ENCODE peak calls at places on chromosomes 6 and 20, in seven cellular contexts. One of them, this sample, is unnamed.

GRCh38 chr20:48180039-48180438 is 394.8 kb upstream of the SULF2 start:
- DNase-seq in ELR: peak
- DNase-seq in NT2/D1: no peak
- DNase-seq in activated T-helper 1 cell treated with Interleukin-2 at 50 U/mL for 16 hours: no peak
- DNase-seq in HL-60: no peak
- DNase-seq in EH: peak
- DNase-seq in activated CD4-positive, alpha-beta T cell treated with anti-CD3 and anti-CD28 coated beads for 36 hours: no peak
- DNase-seq in this sample: no peak

GRCh38 chr6:139249387-139249786 is 42.4 kb downstream of the TXLNB start:
- DNase-seq in NT2/D1: no peak
- DNase-seq in EH: no peak
- DNase-seq in ELR: no peak
- DNase-seq in HL-60: no peak
- DNase-seq in activated T-helper 1 cell treated with Interleukin-2 at 50 U/mL for 16 hours: no peak
- DNase-seq in activated CD4-positive, alpha-beta T cell treated with anti-CD3 and anti-CD28 coated beads for 36 hours: peak
- DNase-seq in this sample: no peak

GRCh38 chr6:84035484-84035883 is 1.9 kb downstream of the MRAP2 start:
- DNase-seq in activated CD4-positive, alpha-beta T cell treated with anti-CD3 and anti-CD28 coated beads for 36 hours: no peak
- DNase-seq in HL-60: no peak
- DNase-seq in activated T-helper 1 cell treated with Interleukin-2 at 50 U/mL for 16 hours: no peak
- DNase-seq in EH: no peak
- DNase-seq in NT2/D1: no peak
- DNase-seq in ELR: no peak
- DNase-seq in this sample: no peak

GRCh38 chr20:40265872-40266533 is 423.0 kb downstream of the MAFB start:
- DNase-seq in activated CD4-positive, alpha-beta T cell treated with anti-CD3 and anti-CD28 coated beads for 36 hours: peak
- DNase-seq in ELR: peak
- DNase-seq in activated T-helper 1 cell treated with Interleukin-2 at 50 U/mL for 16 hours: no peak
- DNase-seq in EH: peak
- DNase-seq in HL-60: no peak
- DNase-seq in NT2/D1: no peak
- DNase-seq in this sample: peak

GRCh38 chr6:116764557-116764960 is 960 bp downstream of the FAM162B start:
- DNase-seq in HL-60: no peak
- DNase-seq in EH: peak
- DNase-seq in ELR: peak
- DNase-seq in activated T-helper 1 cell treated with Interleukin-2 at 50 U/mL for 16 hours: no peak
- DNase-seq in activated CD4-positive, alpha-beta T cell treated with anti-CD3 and anti-CD28 coated beads for 36 hours: no peak
- DNase-seq in NT2/D1: no peak
- DNase-seq in this sample: no peak

GRCh38 chr6:17233531-17233930 is 47.6 kb upstream of the RBM24 start:
- DNase-seq in HL-60: no peak
- DNase-seq in activated T-helper 1 cell treated with Interleukin-2 at 50 U/mL for 16 hours: no peak
- DNase-seq in EH: peak
- DNase-seq in ELR: peak
- DNase-seq in NT2/D1: no peak
- DNase-seq in activated CD4-positive, alpha-beta T cell treated with anti-CD3 and anti-CD28 coated beads for 36 hours: peak
- DNase-seq in this sample: no peak

GRCh38 chr6:7559651-7560385 is 18.3 kb downstream of the DSP start:
- DNase-seq in HL-60: no peak
- DNase-seq in activated CD4-positive, alpha-beta T cell treated with anti-CD3 and anti-CD28 coated beads for 36 hours: peak
- DNase-seq in activated T-helper 1 cell treated with Interleukin-2 at 50 U/mL for 16 hours: no peak
- DNase-seq in EH: no peak
- DNase-seq in ELR: no peak
- DNase-seq in NT2/D1: no peak
- DNase-seq in this sample: no peak

GRCh38 chr6:109595998-109596397 is 95.0 kb downstream of the AK9 start:
- DNase-seq in ELR: peak
- DNase-seq in NT2/D1: peak
- DNase-seq in EH: peak
- DNase-seq in activated T-helper 1 cell treated with Interleukin-2 at 50 U/mL for 16 hours: no peak
- DNase-seq in HL-60: no peak
- DNase-seq in activated CD4-positive, alpha-beta T cell treated with anti-CD3 and anti-CD28 coated beads for 36 hours: peak
- DNase-seq in this sample: peak

GRCh38 chr6:89986650-89987074 is 92.4 kb downstream of the GJA10 start:
- DNase-seq in ELR: peak
- DNase-seq in EH: peak
- DNase-seq in NT2/D1: no peak
- DNase-seq in HL-60: no peak
- DNase-seq in activated CD4-positive, alpha-beta T cell treated with anti-CD3 and anti-CD28 coated beads for 36 hours: no peak
- DNase-seq in activated T-helper 1 cell treated with Interleukin-2 at 50 U/mL for 16 hours: no peak
- DNase-seq in this sample: no peak

GRCh38 chr6:119280586-119281163 is 68.9 kb downstream of the MAN1A1 start:
- DNase-seq in activated CD4-positive, alpha-beta T cell treated with anti-CD3 and anti-CD28 coated beads for 36 hours: no peak
- DNase-seq in activated T-helper 1 cell treated with Interleukin-2 at 50 U/mL for 16 hours: no peak
- DNase-seq in NT2/D1: no peak
- DNase-seq in HL-60: no peak
- DNase-seq in EH: no peak
- DNase-seq in ELR: no peak
- DNase-seq in this sample: no peak

GRCh38 chr20:53739799-53740785 is 146.5 kb upstream of the ZNF217 start:
- DNase-seq in activated CD4-positive, alpha-beta T cell treated with anti-CD3 and anti-CD28 coated beads for 36 hours: peak
- DNase-seq in NT2/D1: peak
- DNase-seq in HL-60: peak
- DNase-seq in ELR: peak
- DNase-seq in EH: peak
- DNase-seq in activated T-helper 1 cell treated with Interleukin-2 at 50 U/mL for 16 hours: no peak
- DNase-seq in this sample: no peak

GRCh38 chr20:47754301-47754700 is 31.0 kb downstream of the SULF2 start:
- DNase-seq in HL-60: no peak
- DNase-seq in ELR: no peak
- DNase-seq in activated T-helper 1 cell treated with Interleukin-2 at 50 U/mL for 16 hours: no peak
- DNase-seq in NT2/D1: no peak
- DNase-seq in activated CD4-positive, alpha-beta T cell treated with anti-CD3 and anti-CD28 coated beads for 36 hours: no peak
- DNase-seq in EH: no peak
- DNase-seq in this sample: no peak

GRCh38 chr6:4582506-4582905 is 193.7 kb upstream of the CDYL start:
- DNase-seq in HL-60: peak
- DNase-seq in activated T-helper 1 cell treated with Interleukin-2 at 50 U/mL for 16 hours: no peak
- DNase-seq in NT2/D1: no peak
- DNase-seq in EH: peak
- DNase-seq in activated CD4-positive, alpha-beta T cell treated with anti-CD3 and anti-CD28 coated beads for 36 hours: no peak
- DNase-seq in ELR: peak
- DNase-seq in this sample: no peak

GRCh38 chr6:30915591-30915946 is 1.5 kb downstream of the VARS2 start:
- DNase-seq in activated CD4-positive, alpha-beta T cell treated with anti-CD3 and anti-CD28 coated beads for 36 hours: peak
- DNase-seq in ELR: peak
- DNase-seq in activated T-helper 1 cell treated with Interleukin-2 at 50 U/mL for 16 hours: no peak
- DNase-seq in EH: peak
- DNase-seq in HL-60: peak
- DNase-seq in NT2/D1: peak
- DNase-seq in this sample: peak

This sample was measured in NAMALWA.